ENCODE peak calls at places on chromosomes 13 and 19, in eight cellular contexts. Q, S, B, R, N, Y, C and U are unnamed samples.
A peak's percentile ranks its signal among the peaks of the same experiment; 100 is the strongest.

GRCh38 chr13:111572956-111573355 is 252.5 kb downstream of the TEX29 start:
- DNase-seq in B (no peak), C (no peak), R (no peak), S (no peak), Y (no peak), N (no peak), Q (no peak), U (peak; percentile 62)

GRCh38 chr19:17091758-17092333 is 16.3 kb downstream of the MYO9B start:
- DNase-seq in C (peak; percentile 81), N (no peak), B (no peak), S (no peak), Q (no peak), Y (no peak), R (no peak), U (no peak)

GRCh38 chr19:35797663-35798062 is 15.0 kb downstream of the PRODH2 start:
- DNase-seq in S (no peak), C (no peak), N (no peak), Q (no peak), Y (no peak), R (no peak), B (peak; percentile 86), U (no peak)

GRCh38 chr13:29624997-29625396 is 29.5 kb upstream of the SLC7A1 start:
- DNase-seq in N (no peak), Y (no peak), S (no peak), C (peak; percentile 33), R (no peak), B (no peak), Q (no peak), U (no peak)

GRCh38 chr19:48448563-48448962 is 2.8 kb downstream of the GRWD1 start:
- DNase-seq in Y (no peak), Q (no peak), S (no peak), C (no peak), B (no peak), N (no peak), R (no peak), U (no peak)

GRCh38 chr19:35673121-35673804 is 6.9 kb downstream of the UPK1A start:
- DNase-seq in N (peak; percentile 35), R (peak; percentile 20), C (no peak), B (peak; percentile 84), Q (peak; percentile 59), S (peak; percentile 33), Y (no peak), U (peak; percentile 25)

GRCh38 chr13:109191422-109191821 is 562.0 kb downstream of the MYO16 start:
- DNase-seq in Q (no peak), S (no peak), B (no peak), C (no peak), N (no peak), R (no peak), Y (no peak), U (no peak)

GRCh38 chr13:95234242-95234641 is 67.0 kb downstream of the ABCC4 start:
- DNase-seq in S (no peak), R (no peak), N (no peak), B (no peak), C (no peak), Q (no peak), Y (no peak), U (no peak)

GRCh38 chr13:24208314-24208713 is 47.8 kb downstream of the SPATA13 start:
- DNase-seq in S (peak; percentile 86), R (no peak), C (no peak), B (no peak), N (no peak), Y (no peak), Q (peak; percentile 84), U (peak; percentile 70)

GRCh38 chr13:102203718-102204117 is 198.1 kb downstream of the FGF14 start:
- DNase-seq in B (no peak), C (no peak), S (no peak), Y (no peak), N (no peak), R (no peak), Q (no peak), U (no peak)

DNA sequence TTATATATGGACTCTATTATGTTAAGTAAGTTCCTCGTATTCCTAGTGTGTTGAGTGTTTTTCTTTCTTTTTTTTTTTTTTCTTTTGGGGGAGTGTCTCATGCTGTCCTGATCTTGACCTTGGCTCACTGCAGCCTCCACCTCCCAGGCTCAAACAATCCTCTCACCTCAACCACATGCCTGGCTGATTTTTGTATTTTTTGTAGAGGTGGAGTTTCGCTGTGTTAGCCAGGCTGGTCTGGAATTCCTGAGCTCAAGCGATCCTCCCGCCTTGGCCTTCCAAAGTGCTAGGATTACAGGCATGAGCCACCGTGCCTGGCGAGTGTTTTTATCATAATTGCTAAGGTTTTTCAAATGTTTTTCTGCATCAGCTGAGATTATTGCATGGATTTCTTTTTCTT is 10.7 kb upstream of the ZNF480 start:
- DNase-seq in S (no peak), C (no peak), Y (no peak), R (no peak), Q (no peak), N (no peak), B (no peak), U (no peak)
- H3K36me3 ChIP-seq in S (peaks cover 32% of the 10 kb centered on the region), C (peaks cover 75% of the 10 kb centered on the region), Y (peaks cover 83% of the 10 kb centered on the region), R (peaks cover 6% of the 10 kb centered on the region), Q (peaks cover 60% of the 10 kb centered on the region), N (peaks cover 59% of the 10 kb centered on the region), B (peaks cover 49% of the 10 kb centered on the region), U (peaks cover 58% of the 10 kb centered on the region)

GRCh38 chr19:2869618-2870017 is 2.5 kb downstream of the ZNF556 start:
- DNase-seq in Y (no peak), B (no peak), R (no peak), S (no peak), Q (no peak), C (no peak), N (no peak), U (no peak)

GRCh38 chr19:2866495-2867024 is 575 bp upstream of the ZNF556 start:
- DNase-seq in N (no peak), C (no peak), Y (no peak), R (no peak), B (no peak), S (no peak), Q (no peak), U (no peak)

GRCh38 chr19:2863818-2864217 is 3.3 kb upstream of the ZNF556 start:
- DNase-seq in Q (no peak), S (no peak), C (no peak), N (no peak), Y (no peak), R (no peak), B (no peak), U (no peak)

GRCh38 chr19:2867025-2867991 is at the start of gene ZNF556:
- DNase-seq in Q (no peak), Y (peak; percentile 53), S (no peak), R (no peak), C (no peak), B (peak; percentile 7), N (no peak), U (no peak)

DNA sequence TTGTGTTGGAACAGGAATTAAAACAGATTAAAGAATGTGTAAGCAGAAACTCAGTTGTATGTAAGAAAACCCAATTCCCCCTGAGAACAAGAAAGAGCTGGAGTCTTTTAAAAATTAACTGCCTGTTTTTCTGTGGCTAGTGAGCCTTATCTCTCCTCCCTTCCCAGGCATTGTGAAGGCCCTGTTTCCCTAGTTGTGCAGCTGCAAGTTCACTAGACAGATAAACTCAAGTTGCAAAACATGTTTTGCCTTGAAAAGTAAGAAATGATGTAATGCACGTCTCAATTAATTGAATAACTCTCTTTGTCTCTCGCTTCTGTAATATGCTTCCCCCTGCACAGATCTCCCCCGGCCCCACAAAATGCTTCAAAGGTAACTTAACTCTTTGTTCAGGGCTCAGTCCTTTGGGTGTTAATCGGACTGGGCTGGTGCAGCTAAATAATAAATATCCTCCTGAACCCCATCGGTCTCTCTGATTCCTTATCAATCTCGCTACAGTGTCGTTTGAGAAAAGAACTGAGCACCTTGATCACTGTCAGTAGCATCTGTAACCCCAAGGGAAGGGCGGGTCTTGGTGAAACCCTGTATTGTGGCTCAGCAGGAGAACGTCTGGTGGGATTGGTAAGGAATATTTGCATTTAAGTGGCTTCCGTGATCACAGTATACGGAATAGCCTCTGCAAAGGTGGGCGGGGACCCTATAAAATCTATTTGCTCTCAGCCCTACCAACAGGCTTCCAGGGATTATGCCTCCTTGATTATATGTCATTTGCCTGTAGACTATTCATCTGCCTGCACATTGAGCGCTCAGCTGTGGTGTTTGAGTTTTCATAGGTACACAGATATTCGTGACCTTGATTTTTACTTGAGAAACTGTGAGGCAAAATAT is 1.6 kb upstream of the ZNF556 start:
- DNase-seq in N (no peak), S (no peak), R (no peak), C (no peak), B (no peak), Q (no peak), Y (no peak), U (no peak)
- H3K27ac ChIP-seq in N (no peak overlapping the region), S (no peak overlapping the region), R (no peak overlapping the region), C (no peak overlapping the region), B (no peak overlapping the region), Q (no peak overlapping the region), Y (no peak overlapping the region), U (no peak overlapping the region)

DNA sequence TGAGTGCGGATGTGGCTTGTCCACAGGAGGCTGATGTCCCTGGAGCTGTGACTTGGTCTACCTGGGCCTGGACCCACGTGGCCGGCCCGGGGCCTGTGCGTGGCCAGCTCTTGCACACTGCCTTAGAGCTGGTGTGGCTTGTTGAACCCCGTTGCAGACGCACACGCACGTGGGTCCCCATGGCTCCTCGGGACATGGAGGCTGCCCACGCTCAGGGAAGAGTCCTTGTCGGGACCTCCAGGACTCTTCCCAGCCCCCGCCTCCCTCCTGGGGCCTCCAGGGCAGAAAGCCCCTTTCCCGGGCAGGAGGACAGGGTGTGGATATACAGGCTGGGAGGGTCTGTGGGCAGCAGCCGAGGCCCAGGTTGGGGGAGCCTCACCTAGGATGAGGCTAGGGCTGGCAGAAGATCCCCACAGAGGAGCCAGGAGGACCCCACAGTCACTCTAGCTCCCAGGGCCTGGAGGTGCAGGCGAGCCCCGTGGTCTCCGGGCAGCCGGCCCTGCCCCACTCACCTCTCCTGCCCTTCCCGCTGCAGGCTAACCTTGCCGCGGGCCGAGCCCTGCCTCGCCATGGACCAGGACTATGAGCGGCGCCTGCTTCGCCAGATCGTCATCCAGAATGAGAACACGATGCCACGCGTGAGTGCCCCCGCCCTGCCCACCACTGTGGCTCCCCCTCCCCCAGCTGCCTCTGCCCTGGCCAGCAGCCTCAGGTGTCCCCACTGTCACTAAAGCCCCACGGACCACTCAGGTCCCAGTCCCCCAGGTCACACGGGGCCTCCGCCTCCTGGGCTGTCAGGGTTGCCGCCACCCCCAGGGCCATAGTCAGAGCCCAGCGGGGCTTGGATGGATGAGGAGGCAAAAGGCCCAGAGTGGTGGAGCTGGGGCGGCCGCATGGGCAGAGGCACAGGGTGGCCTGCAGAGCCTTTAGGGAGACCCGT is 16.3 kb upstream of the TEKTIP1 start:
- DNase-seq in C (no peak), N (no peak), S (no peak), B (no peak), Y (no peak), Q (no peak), R (no peak), U (no peak)
- H3K36me3 ChIP-seq in C (peaks cover 47% of the 10 kb centered on the region), N (peaks cover 29% of the 10 kb centered on the region), S (peaks cover 4% of the 10 kb centered on the region), B (no peaks in the 10 kb centered on the region), Y (peaks cover 54% of the 10 kb centered on the region), Q (peaks cover 29% of the 10 kb centered on the region), R (no peaks in the 10 kb centered on the region), U (peaks cover 17% of the 10 kb centered on the region)

DNA sequence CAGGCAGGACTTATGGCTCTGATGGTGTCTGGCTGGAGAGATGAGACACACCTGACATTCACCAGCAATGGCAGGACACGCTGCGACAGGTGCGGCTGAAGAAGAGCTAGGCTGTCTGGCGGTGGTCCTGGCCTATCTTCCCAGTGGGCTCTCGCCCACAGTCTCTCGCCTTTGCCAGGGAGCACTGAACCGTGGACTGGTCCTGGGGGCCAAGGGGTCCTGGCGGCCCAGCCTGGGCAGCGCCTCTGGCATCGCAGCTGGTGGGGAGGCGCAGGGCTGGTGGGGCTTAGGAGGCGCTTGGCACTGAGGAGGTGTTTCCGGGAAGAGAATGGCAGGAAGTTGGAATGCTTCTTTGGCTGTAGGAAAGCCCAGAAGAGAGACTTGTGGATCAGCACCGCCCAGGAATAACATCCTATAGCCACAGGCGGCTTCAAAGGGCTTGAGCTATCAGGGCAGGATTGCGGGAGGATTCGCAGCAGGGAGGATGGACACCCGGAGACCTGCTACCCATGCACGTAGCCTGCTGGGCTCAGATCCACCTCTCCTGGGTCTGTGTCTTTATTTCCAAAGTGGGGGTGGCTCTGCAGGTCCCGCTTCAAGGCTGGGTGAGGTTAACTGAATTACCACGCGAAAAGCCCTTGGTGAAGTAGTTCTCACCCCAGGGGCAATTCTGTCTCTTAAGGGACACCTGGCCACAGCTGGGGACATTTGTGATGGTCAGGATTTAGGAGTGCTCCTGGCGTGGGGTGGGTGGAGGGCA is 14.6 kb downstream of the KDM4B start:
- DNase-seq in Y (no peak), N (no peak), Q (no peak), B (no peak), R (no peak), C (peak; percentile 53), S (no peak), U (no peak)
- H3K27ac ChIP-seq in Y (no peak overlapping the region), N (no peak overlapping the region), Q (no peak overlapping the region), B (no peak overlapping the region), R (no peak overlapping the region), C (no peak overlapping the region), S (no peak overlapping the region), U (no peak overlapping the region)